ENCODE peak calls at places on chromosome 3, in six cellular contexts. X, S, M, L, E and W are unnamed samples.

GRCh38 chr3:87333393-87333892 is 57.1 kb upstream of the POU1F1 start:
- DNase-seq in X (no peak), E (no peak), S (peak; percentile 75), M (peak; percentile 43), L (no peak), W (peak; percentile 84)

GRCh38 chr3:4748701-4749378 is 230.4 kb upstream of the BHLHE40 start:
- DNase-seq in M (no peak), X (no peak), E (no peak), S (no peak), L (no peak), W (no peak)

GRCh38 chr3:143464850-143465249 is 345.3 kb downstream of the CHST2 start:
- DNase-seq in S (no peak), M (no peak), E (peak; percentile 84), L (no peak), X (no peak), W (no peak)

GRCh38 chr3:122944671-122945151 is 82.9 kb downstream of the SEMA5B start:
- DNase-seq in S (no peak), M (peak; percentile 86), L (peak; percentile 47), X (no peak), E (no peak), W (peak; percentile 19)

GRCh38 chr3:157786618-157787017 is 283.4 kb upstream of the VEPH1 start:
- DNase-seq in M (peak; percentile 4), X (no peak), S (no peak), L (no peak), E (no peak), W (no peak)

GRCh38 chr3:180744226-180744625 is 64.9 kb upstream of the CCDC39 start:
- DNase-seq in S (no peak), L (no peak), M (no peak), X (no peak), E (no peak), W (no peak)

GRCh38 chr3:178520436-178520835 is 15.8 kb upstream of the KCNMB2 start:
- DNase-seq in L (no peak), M (no peak), S (no peak), E (no peak), X (no peak), W (no peak)

GRCh38 chr3:153595186-153595815 is 433.3 kb downstream of the RAP2B start:
- DNase-seq in S (no peak), X (no peak), L (peak; percentile 44), M (no peak), E (no peak), W (no peak)

GRCh38 chr3:58004972-58005371 is 3.2 kb upstream of the FLNB start:
- DNase-seq in M (no peak), S (no peak), X (no peak), L (no peak), E (no peak), W (peak; percentile 24)

GRCh38 chr3:53104762-53105161 is 25.5 kb downstream of the RFT1 start:
- DNase-seq in S (no peak), X (no peak), L (no peak), M (no peak), E (no peak), W (no peak)

GRCh38 chr3:38558864-38559263 is 62.7 kb downstream of the EXOG start:
- DNase-seq in M (no peak), S (no peak), L (peak; percentile 17), E (no peak), X (no peak), W (no peak)

GRCh38 chr3:115418583-115418982 is 204.7 kb upstream of the GAP43 start:
- DNase-seq in X (no peak), E (no peak), L (no peak), S (no peak), M (no peak), W (no peak)

GRCh38 chr3:12644297-12644937 is 19.5 kb downstream of the RAF1 start:
- DNase-seq in M (peak; percentile 86), S (no peak), X (no peak), L (no peak), E (no peak), W (peak; percentile 58)

GRCh38 chr3:43794776-43795175 is 104.0 kb downstream of the ABHD5 start:
- DNase-seq in S (no peak), M (no peak), L (no peak), X (no peak), E (peak; percentile 44), W (peak; percentile 49)

GRCh38 chr3:177177670-177178295 is 19.5 kb downstream of the TBL1XR1 start:
- DNase-seq in E (no peak), S (no peak), M (no peak), X (no peak), L (no peak), W (no peak)

GRCh38 chr3:152466784-152467183 is 198.1 kb downstream of the MBNL1 start:
- DNase-seq in L (no peak), M (peak; percentile 52), X (no peak), E (no peak), S (no peak), W (peak; percentile 52)

GRCh38 chr3:3798641-3799113 is 554 bp upstream of the LRRN1 start:
- DNase-seq in L (peak; percentile 83), E (no peak), M (peak; percentile 47), S (no peak), X (no peak), W (no peak)

GRCh38 chr3:110789315-110789714 is 282.3 kb upstream of the NECTIN3 start:
- DNase-seq in M (peak; percentile 76), E (no peak), S (no peak), X (no peak), L (no peak), W (peak; percentile 19)

GRCh38 chr3:11548721-11549131 is 95.0 kb downstream of the VGLL4 start:
- DNase-seq in E (no peak), S (no peak), X (no peak), L (no peak), M (no peak), W (peak; percentile 46)

GRCh38 chr3:81985996-81986723 is 224.7 kb upstream of the GBE1 start:
- DNase-seq in S (no peak), X (no peak), L (no peak), E (no peak), M (no peak), W (no peak)

GRCh38 chr3:170355738-170356595 is 1.5 kb upstream of the SKIL start:
- DNase-seq in E (peak; percentile 52), L (peak; percentile 72), S (no peak), M (no peak), X (peak; percentile 33), W (no peak)

GRCh38 chr3:178048768-178049167 is 487.5 kb upstream of the KCNMB2 start:
- DNase-seq in L (no peak), S (no peak), M (no peak), E (no peak), X (no peak), W (no peak)

GRCh38 chr3:17645074-17645698 is 97.2 kb downstream of the TBC1D5 start:
- DNase-seq in M (no peak), E (no peak), L (peak; percentile 49), X (no peak), S (peak; percentile 24), W (peak; percentile 33)

GRCh38 chr3:113606539-113607218 is 74.3 kb downstream of the SIDT1 start:
- DNase-seq in S (no peak), X (no peak), L (no peak), M (no peak), E (no peak), W (no peak)

GRCh38 chr3:162332344-162332743 is 835.7 kb downstream of the OTOL1 start:
- DNase-seq in X (no peak), E (no peak), M (no peak), L (no peak), S (no peak), W (no peak)

GRCh38 chr3:127547761-127548605 is 42.5 kb downstream of the TPRA1 start:
- DNase-seq in M (peak; percentile 97), E (no peak), X (peak; percentile 78), S (no peak), L (peak; percentile 97), W (no peak)
- H3K4me3 ChIP-seq in M (peak overlapping the region; percentile 73), E (peak overlapping the region; percentile 66), X (peak overlapping the region; percentile 24), S (peak overlapping the region; percentile 35), L (peak overlapping the region; percentile 78), W (peak overlapping the region; percentile 64)

DNA sequence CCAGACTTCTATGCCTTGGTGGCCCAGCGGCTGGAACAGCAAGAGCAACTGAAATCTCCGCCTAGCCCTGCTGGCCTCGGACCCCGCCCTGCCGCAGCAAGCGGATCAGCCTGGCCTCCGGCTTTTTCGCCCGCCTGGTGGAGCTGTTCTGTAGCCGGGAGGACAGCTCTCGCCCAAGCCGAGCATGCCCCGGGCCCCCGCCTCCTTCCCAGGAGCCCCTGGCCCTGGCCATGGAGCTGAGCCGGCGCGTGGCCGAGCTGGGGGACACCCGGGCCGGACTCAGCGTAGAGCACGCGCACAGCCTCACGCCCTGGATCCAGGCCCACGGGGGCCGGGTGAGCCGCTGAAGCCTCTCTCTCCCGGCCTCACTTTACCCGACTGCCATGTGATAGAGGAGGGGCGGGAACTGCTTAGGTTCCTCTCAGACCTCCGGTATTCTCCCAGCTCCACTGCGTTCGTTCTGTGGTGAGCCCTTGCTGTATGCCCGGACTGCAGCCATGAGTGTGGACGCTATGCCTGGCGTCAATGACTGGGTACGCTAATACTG is 24.1 kb upstream of the MRPL3 start:
- DNase-seq in E (no peak), L (peak; percentile 97), X (no peak), M (peak; percentile 57), S (no peak), W (no peak)
- TF ChIP-seq CTCF in E (peak; percentile 66), L (peak; percentile 83), X (no peak), M (peak; percentile 45), S (peak; percentile 60), W (peak; percentile 76)

GRCh38 chr3:47850803-47851417 is 48.0 kb downstream of the DHX30 start:
- DNase-seq in S (no peak), X (no peak), L (no peak), M (no peak), E (no peak), W (no peak)
- H3K4me3 ChIP-seq in S (no peak overlapping the region), X (no peak overlapping the region), L (no peak overlapping the region), M (no peak overlapping the region), E (no peak overlapping the region), W (no peak overlapping the region)

GRCh38 chr3:74127261-74127660 is 487.2 kb downstream of the CNTN3 start:
- DNase-seq in L (no peak), M (no peak), E (no peak), X (no peak), S (no peak), W (no peak)
- TF ChIP-seq CTCF in L (no peak), M (no peak), E (no peak), X (no peak), S (no peak), W (no peak)